ENCODE peak calls at places on chromosomes 12 and 14, in four cellular contexts. M, X, A and H are unnamed samples.

GRCh38 chr14:64823305-64823985 is 56.3 kb downstream of the SPTB start:
- DNase-seq in A (no peak), M (peak), X (peak), H (peak)

GRCh38 chr14:31895206-31895605 is 181.9 kb upstream of the ARHGAP5 start:
- DNase-seq in M (peak), A (no peak), X (no peak), H (no peak)

GRCh38 chr12:70960484-70960883 is 39.9 kb upstream of the PTPRR start:
- DNase-seq in M (no peak), X (no peak), A (no peak), H (no peak)

GRCh38 chr14:24817638-24818053 is 183.7 kb upstream of the GZMB start:
- DNase-seq in M (peak), X (no peak), A (no peak), H (no peak)

GRCh38 chr14:104425171-104425681 is 154.3 kb upstream of the C14orf180 start:
- DNase-seq in M (no peak), X (no peak), A (no peak), H (no peak)

GRCh38 chr12:113161415-113162016 is 12.0 kb downstream of the CFAP73 start:
- DNase-seq in M (peak), X (peak), A (no peak), H (no peak)

GRCh38 chr14:92603309-92604257 is 90.0 kb downstream of the RIN3 start:
- DNase-seq in M (peak), X (peak), A (no peak), H (peak)

GRCh38 chr12:31578632-31579031 is 12.3 kb downstream of the DENND5B start:
- DNase-seq in X (no peak), A (no peak), M (no peak), H (peak)

GRCh38 chr14:59771577-59771976 is 99.0 kb downstream of the RTN1 start:
- DNase-seq in X (no peak), M (peak), A (no peak), H (no peak)

GRCh38 chr12:58176296-58176869 is 235.0 kb downstream of the ATP23 start:
- DNase-seq in A (no peak), X (peak), M (peak), H (no peak)

GRCh38 chr12:46910830-46911229 is 85.0 kb upstream of the SLC38A4 start:
- DNase-seq in M (no peak), A (no peak), X (no peak), H (no peak)

GRCh38 chr14:49863483-49864262 is 11.1 kb upstream of the NEMF start:
- DNase-seq in X (no peak), M (no peak), A (no peak), H (no peak)

GRCh38 chr14:100666851-100667250 is 59.8 kb upstream of the DLK1 start:
- DNase-seq in M (no peak), A (no peak), X (no peak), H (no peak)

GRCh38 chr14:100289916-100290606 is 16.2 kb downstream of the SLC25A29 start:
- DNase-seq in A (no peak), M (no peak), X (no peak), H (no peak)

GRCh38 chr12:19779393-19780056 is 340.2 kb downstream of the AEBP2 start:
- DNase-seq in A (no peak), M (peak), X (no peak), H (no peak)

GRCh38 chr12:122399592-122400373 is 22.7 kb downstream of the CLIP1 start:
- DNase-seq in X (peak), M (peak), A (no peak), H (peak)

GRCh38 chr12:46174061-46174662 is 94.7 kb downstream of the SLC38A1 start:
- DNase-seq in A (no peak), X (no peak), M (no peak), H (no peak)

GRCh38 chr12:55720894-55721444 is 776 bp downstream of the RDH5 start:
- DNase-seq in M (peak), X (peak), A (no peak), H (no peak)

GRCh38 chr12:30974746-30975500 is 48.4 kb downstream of the TSPAN11 start:
- DNase-seq in X (no peak), A (no peak), M (no peak), H (no peak)

GRCh38 chr12:50572760-50573159 is 68.0 kb downstream of the DIP2B start:
- DNase-seq in M (no peak), A (no peak), X (no peak), H (no peak)

GRCh38 chr12:14954269-14954668 is 7.1 kb downstream of the ARHGDIB start:
- DNase-seq in M (peak), X (no peak), A (no peak), H (no peak)